ENCODE peak calls at places on chromosomes 5 and 9, in five cellular contexts. One of them, this sample, is unnamed.

GRCh38 chr5:150155258-150156032 is at the start of gene PDGFRB:
- DNase-seq in neural progenitor cell: peak; percentile 82
- DNase-seq in left ventricle myocardium inferior: peak; percentile 91
- DNase-seq in transverse colon: peak; percentile 82
- DNase-seq in WERI-Rb-1: no peak
- DNase-seq in this sample: no peak

GRCh38 chr9:20111173-20111843 is 322.5 kb upstream of the SLC24A2 start:
- DNase-seq in neural progenitor cell: no peak
- DNase-seq in WERI-Rb-1: no peak
- DNase-seq in transverse colon: no peak
- DNase-seq in left ventricle myocardium inferior: no peak
- DNase-seq in this sample: no peak

GRCh38 chr5:6814816-6815215 is 101.6 kb downstream of the TENT4A start:
- DNase-seq in left ventricle myocardium inferior: no peak
- DNase-seq in transverse colon: peak; percentile 33
- DNase-seq in neural progenitor cell: no peak
- DNase-seq in WERI-Rb-1: no peak
- DNase-seq in this sample: no peak

GRCh38 chr5:72141440-72142271 is 34.4 kb downstream of the MAP1B start:
- DNase-seq in transverse colon: no peak
- DNase-seq in left ventricle myocardium inferior: no peak
- DNase-seq in WERI-Rb-1: no peak
- DNase-seq in neural progenitor cell: no peak
- DNase-seq in this sample: no peak

GRCh38 chr9:70802206-70802605 is 319.2 kb downstream of the TRPM3 start:
- DNase-seq in WERI-Rb-1: no peak
- DNase-seq in transverse colon: no peak
- DNase-seq in neural progenitor cell: no peak
- DNase-seq in left ventricle myocardium inferior: no peak
- DNase-seq in this sample: no peak

GRCh38 chr5:42691413-42691861 is 65.2 kb upstream of the CCDC152 start:
- DNase-seq in neural progenitor cell: no peak
- DNase-seq in WERI-Rb-1: no peak
- DNase-seq in transverse colon: no peak
- DNase-seq in left ventricle myocardium inferior: peak; percentile 45
- DNase-seq in this sample: no peak

GRCh38 chr9:80867731-80868130 is 821.6 kb downstream of the TLE1 start:
- DNase-seq in neural progenitor cell: no peak
- DNase-seq in left ventricle myocardium inferior: no peak
- DNase-seq in transverse colon: no peak
- DNase-seq in WERI-Rb-1: no peak
- DNase-seq in this sample: no peak

GRCh38 chr9:135478858-135479468 is 619 bp upstream of the PPP1R26 start:
- DNase-seq in neural progenitor cell: peak; percentile 50
- DNase-seq in WERI-Rb-1: peak; percentile 46
- DNase-seq in left ventricle myocardium inferior: no peak
- DNase-seq in transverse colon: peak; percentile 75
- DNase-seq in this sample: no peak

GRCh38 chr5:3602713-3603502 is 7.3 kb downstream of the IRX1 start:
- DNase-seq in left ventricle myocardium inferior: peak; percentile 45
- DNase-seq in WERI-Rb-1: peak; percentile 63
- DNase-seq in neural progenitor cell: peak; percentile 67
- DNase-seq in transverse colon: no peak
- DNase-seq in this sample: no peak

GRCh38 chr5:40736103-40736875 is 19.5 kb downstream of the TTC33 start:
- DNase-seq in neural progenitor cell: peak; percentile 37
- DNase-seq in WERI-Rb-1: no peak
- DNase-seq in left ventricle myocardium inferior: no peak
- DNase-seq in transverse colon: no peak
- DNase-seq in this sample: no peak

GRCh38 chr9:121637441-121638222 is 13.8 kb upstream of the DAB2IP start:
- DNase-seq in left ventricle myocardium inferior: no peak
- DNase-seq in neural progenitor cell: no peak
- DNase-seq in WERI-Rb-1: no peak
- DNase-seq in transverse colon: no peak
- DNase-seq in this sample: no peak

GRCh38 chr5:143061161-143061945 is 291.2 kb downstream of the ARHGAP26 start:
- DNase-seq in transverse colon: no peak
- DNase-seq in WERI-Rb-1: no peak
- DNase-seq in neural progenitor cell: no peak
- DNase-seq in left ventricle myocardium inferior: no peak
- DNase-seq in this sample: no peak

GRCh38 chr5:143057580-143057999 is 287.4 kb downstream of the ARHGAP26 start:
- DNase-seq in left ventricle myocardium inferior: no peak
- DNase-seq in transverse colon: no peak
- DNase-seq in neural progenitor cell: no peak
- DNase-seq in WERI-Rb-1: no peak
- DNase-seq in this sample: no peak

GRCh38 chr5:143060018-143060417 is 289.8 kb downstream of the ARHGAP26 start:
- DNase-seq in neural progenitor cell: no peak
- DNase-seq in transverse colon: no peak
- DNase-seq in WERI-Rb-1: no peak
- DNase-seq in left ventricle myocardium inferior: no peak
- DNase-seq in this sample: no peak

GRCh38 chr5:143056792-143057579 is 286.8 kb downstream of the ARHGAP26 start:
- DNase-seq in transverse colon: no peak
- DNase-seq in neural progenitor cell: no peak
- DNase-seq in left ventricle myocardium inferior: no peak
- DNase-seq in WERI-Rb-1: no peak
- DNase-seq in this sample: no peak

DNA sequence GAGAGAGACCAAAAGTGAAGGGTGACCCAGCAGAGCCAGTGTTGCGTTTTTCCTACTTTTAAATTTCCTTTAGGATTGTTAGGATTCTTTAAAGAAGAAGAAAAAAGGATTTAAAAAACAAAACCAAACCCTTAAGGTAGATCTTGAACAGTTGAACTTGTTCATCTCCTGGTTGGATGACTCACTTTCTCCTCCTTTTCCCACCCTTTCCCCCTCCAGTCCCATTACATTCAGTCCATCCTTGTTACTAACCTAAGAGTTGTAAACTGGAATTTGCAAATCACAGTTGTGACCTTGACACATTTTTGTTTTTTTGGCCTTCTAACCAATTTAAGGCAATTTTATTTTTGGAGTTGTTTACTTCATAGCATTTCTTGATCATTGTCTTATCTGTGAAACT is 289.2 kb downstream of the ARHGAP26 start:
- DNase-seq in neural progenitor cell: no peak
- DNase-seq in left ventricle myocardium inferior: no peak
- DNase-seq in WERI-Rb-1: no peak
- DNase-seq in transverse colon: no peak
- DNase-seq in this sample: no peak
- H3K9me3 ChIP-seq in neural progenitor cell: no peaks in the 10 kb centered on the region
- H3K9me3 ChIP-seq in left ventricle myocardium inferior: no peaks in the 10 kb centered on the region
- H3K9me3 ChIP-seq in WERI-Rb-1: no peaks in the 10 kb centered on the region
- H3K9me3 ChIP-seq in transverse colon: no peaks in the 10 kb centered on the region
- H3K9me3 ChIP-seq in this sample: no peaks in the 10 kb centered on the region

GRCh38 chr9:83385317-83385716 is 152.9 kb downstream of the FRMD3 start:
- DNase-seq in transverse colon: no peak
- DNase-seq in left ventricle myocardium inferior: no peak
- DNase-seq in neural progenitor cell: no peak
- DNase-seq in WERI-Rb-1: no peak
- DNase-seq in this sample: no peak
- H3K27ac ChIP-seq in transverse colon: no peak overlapping the region
- H3K27ac ChIP-seq in left ventricle myocardium inferior: no peak overlapping the region
- H3K27ac ChIP-seq in neural progenitor cell: no peak overlapping the region
- H3K27ac ChIP-seq in WERI-Rb-1: no peak overlapping the region
- H3K27ac ChIP-seq in this sample: no peak overlapping the region

DNA sequence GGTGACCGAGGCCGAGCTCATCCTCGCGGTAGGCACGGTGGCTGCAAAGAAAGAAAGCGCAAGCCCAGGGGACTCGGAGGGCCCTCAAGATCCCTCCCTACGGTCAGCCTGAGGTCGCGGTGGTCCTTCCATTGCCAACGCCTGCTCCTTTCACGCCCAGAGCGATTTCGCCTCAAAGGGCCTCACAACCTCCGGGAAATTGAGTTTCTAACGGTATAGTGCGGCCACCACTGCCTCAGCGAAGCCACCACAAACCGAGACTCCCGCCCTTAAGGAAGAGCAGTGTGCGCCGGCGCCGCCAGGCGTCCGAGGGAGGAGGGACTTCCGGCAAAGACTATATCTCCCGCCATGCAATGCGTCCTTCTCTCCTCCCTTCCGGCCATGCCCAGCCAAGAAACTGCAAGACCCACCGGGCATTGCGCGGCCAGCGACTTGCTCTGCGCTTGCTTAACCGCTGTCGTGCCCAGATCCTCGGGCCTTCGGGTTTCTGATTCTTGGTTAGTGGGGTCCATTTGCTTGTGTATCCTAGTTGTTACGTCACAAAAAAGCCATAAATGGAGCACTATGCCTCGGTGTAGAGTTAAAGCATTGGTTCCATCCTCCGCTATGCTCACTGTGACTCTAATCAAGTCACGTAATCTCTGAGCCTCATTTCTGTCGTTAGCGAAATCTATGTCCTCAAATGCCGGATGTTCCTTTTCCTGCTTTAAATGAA is at the start of gene HAUS6:
- DNase-seq in left ventricle myocardium inferior: peak; percentile 96
- DNase-seq in transverse colon: peak; percentile 98
- DNase-seq in neural progenitor cell: peak; percentile 96
- DNase-seq in WERI-Rb-1: peak; percentile 96
- DNase-seq in this sample: peak; percentile 90
- TF ChIP-seq CTCF in left ventricle myocardium inferior: peak; percentile 78
- TF ChIP-seq CTCF in transverse colon: peak; percentile 91
- TF ChIP-seq CTCF in neural progenitor cell: peak; percentile 49
- TF ChIP-seq CTCF in WERI-Rb-1: peak; percentile 27
- TF ChIP-seq CTCF in this sample: peak; percentile 35

GRCh38 chr9:24342457-24342856 is 203.2 kb downstream of the IZUMO3 start:
- DNase-seq in transverse colon: no peak
- DNase-seq in left ventricle myocardium inferior: no peak
- DNase-seq in neural progenitor cell: no peak
- DNase-seq in WERI-Rb-1: no peak
- DNase-seq in this sample: no peak
- H3K9me3 ChIP-seq in transverse colon: no peaks in the 10 kb centered on the region
- H3K9me3 ChIP-seq in left ventricle myocardium inferior: peaks cover 13% of the 10 kb centered on the region
- H3K9me3 ChIP-seq in neural progenitor cell: no peaks in the 10 kb centered on the region
- H3K9me3 ChIP-seq in WERI-Rb-1: no peaks in the 10 kb centered on the region
- H3K9me3 ChIP-seq in this sample: no peaks in the 10 kb centered on the region

GRCh38 chr5:172950176-172950965 is 8.9 kb upstream of the RPL26L1 start:
- DNase-seq in WERI-Rb-1: no peak
- DNase-seq in neural progenitor cell: no peak
- DNase-seq in transverse colon: no peak
- DNase-seq in left ventricle myocardium inferior: no peak
- DNase-seq in this sample: no peak
- H3K27ac ChIP-seq in WERI-Rb-1: no peak overlapping the region
- H3K27ac ChIP-seq in neural progenitor cell: no peak overlapping the region
- H3K27ac ChIP-seq in transverse colon: no peak overlapping the region
- H3K27ac ChIP-seq in left ventricle myocardium inferior: no peak overlapping the region
- H3K27ac ChIP-seq in this sample: no peak overlapping the region

DNA sequence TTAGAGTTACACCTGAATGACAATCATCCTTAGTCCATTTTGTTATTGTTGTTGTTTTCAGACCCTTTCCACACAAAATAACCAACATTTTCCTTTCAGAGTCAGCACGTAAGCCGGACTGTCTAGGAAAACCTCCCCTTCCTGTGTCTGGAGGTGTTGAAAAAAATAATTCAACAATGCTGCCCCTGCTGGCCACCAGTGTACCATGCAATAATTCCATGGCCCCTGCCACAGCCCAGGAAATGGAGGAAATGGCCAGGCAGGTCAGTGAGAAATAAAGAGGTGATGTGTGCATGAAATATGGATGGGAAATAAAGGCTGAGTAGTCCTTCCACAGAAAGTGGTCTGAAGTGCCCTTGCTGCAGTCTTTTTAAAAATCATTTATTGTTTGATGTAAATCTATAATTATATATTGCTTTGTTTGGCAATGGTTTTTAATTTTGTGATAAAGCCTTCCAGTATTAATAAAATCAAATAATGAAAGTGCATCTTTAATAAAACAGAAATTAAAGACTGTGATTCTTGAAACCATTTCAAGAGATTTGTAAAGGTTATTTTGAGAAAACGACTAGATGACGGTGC is 152.8 kb upstream of the PAPPA start:
- DNase-seq in WERI-Rb-1: peak; percentile 62
- DNase-seq in transverse colon: peak; percentile 8
- DNase-seq in neural progenitor cell: peak; percentile 65
- DNase-seq in left ventricle myocardium inferior: no peak
- DNase-seq in this sample: no peak
- TF ChIP-seq CTCF in WERI-Rb-1: peak; percentile 67
- TF ChIP-seq CTCF in transverse colon: peak; percentile 25
- TF ChIP-seq CTCF in neural progenitor cell: peak; percentile 77
- TF ChIP-seq CTCF in left ventricle myocardium inferior: peak; percentile 57
- TF ChIP-seq CTCF in this sample: no peak

GRCh38 chr9:111730937-111731567 is 63.7 kb downstream of the SHOC1 start:
- DNase-seq in left ventricle myocardium inferior: no peak
- DNase-seq in neural progenitor cell: no peak
- DNase-seq in transverse colon: no peak
- DNase-seq in WERI-Rb-1: no peak
- DNase-seq in this sample: no peak
- H3K9me3 ChIP-seq in left ventricle myocardium inferior: peaks cover 27% of the 10 kb centered on the region
- H3K9me3 ChIP-seq in neural progenitor cell: no peaks in the 10 kb centered on the region
- H3K9me3 ChIP-seq in transverse colon: peaks cover 5% of the 10 kb centered on the region
- H3K9me3 ChIP-seq in WERI-Rb-1: peaks cover 5% of the 10 kb centered on the region
- H3K9me3 ChIP-seq in this sample: no peaks in the 10 kb centered on the region

GRCh38 chr9:8823131-8823895 is 1023.7 kb upstream of the DMAC1 start:
- DNase-seq in left ventricle myocardium inferior: no peak
- DNase-seq in transverse colon: no peak
- DNase-seq in neural progenitor cell: no peak
- DNase-seq in WERI-Rb-1: no peak
- DNase-seq in this sample: no peak
- H3K27ac ChIP-seq in left ventricle myocardium inferior: no peak overlapping the region
- H3K27ac ChIP-seq in transverse colon: no peak overlapping the region
- H3K27ac ChIP-seq in neural progenitor cell: peak overlapping the region; percentile 47
- H3K27ac ChIP-seq in WERI-Rb-1: no peak overlapping the region
- H3K27ac ChIP-seq in this sample: no peak overlapping the region

GRCh38 chr5:156824800-156825199 is 25.3 kb upstream of the PPP1R2B start:
- DNase-seq in WERI-Rb-1: peak; percentile 16
- DNase-seq in left ventricle myocardium inferior: no peak
- DNase-seq in transverse colon: no peak
- DNase-seq in neural progenitor cell: peak; percentile 65
- DNase-seq in this sample: no peak
- TF ChIP-seq CTCF in WERI-Rb-1: peak; percentile 60
- TF ChIP-seq CTCF in left ventricle myocardium inferior: peak; percentile 61
- TF ChIP-seq CTCF in transverse colon: peak; percentile 34
- TF ChIP-seq CTCF in neural progenitor cell: peak; percentile 71
- TF ChIP-seq CTCF in this sample: no peak

This sample was measured in CD4-positive, alpha-beta T cell.